ENCODE peak calls at places on chromosomes 13 and 19, in four cellular contexts. One of them, this sample, is unnamed.

GRCh38 chr19:8127311-8127710 is 22.1 kb downstream of the FBN3 start:
- DNase-seq in H1: no peak
- DNase-seq in H9: no peak
- DNase-seq in IMR-90: no peak
- DNase-seq in this sample: no peak

GRCh38 chr13:28719656-28720055 is 886 bp upstream of the SLC46A3 start:
- DNase-seq in H1: no peak
- DNase-seq in H9: no peak
- DNase-seq in IMR-90: peak; percentile 54
- DNase-seq in this sample: no peak

GRCh38 chr13:41463823-41464602 is 6.7 kb downstream of the RGCC start:
- DNase-seq in H1: no peak
- DNase-seq in H9: no peak
- DNase-seq in IMR-90: no peak
- DNase-seq in this sample: no peak

GRCh38 chr19:11018179-11018578 is 57.3 kb downstream of the SMARCA4 start:
- DNase-seq in H1: no peak
- DNase-seq in H9: no peak
- DNase-seq in IMR-90: no peak
- DNase-seq in this sample: peak; percentile 81

GRCh38 chr19:34974631-34975030 is 10.6 kb upstream of the ZNF792 start:
- DNase-seq in H1: no peak
- DNase-seq in H9: no peak
- DNase-seq in IMR-90: no peak
- DNase-seq in this sample: no peak

GRCh38 chr13:30463820-30464495 is 1.8 kb downstream of the HMGB1 start:
- DNase-seq in H1: no peak
- DNase-seq in H9: no peak
- DNase-seq in IMR-90: peak; percentile 50
- DNase-seq in this sample: peak; percentile 48

GRCh38 chr13:73364706-73365105 is 305.9 kb downstream of the KLF5 start:
- DNase-seq in H1: no peak
- DNase-seq in H9: no peak
- DNase-seq in IMR-90: no peak
- DNase-seq in this sample: no peak

GRCh38 chr19:18995804-18996241 is 37.5 kb downstream of the SUGP2 start:
- DNase-seq in H1: peak; percentile 59
- DNase-seq in H9: peak; percentile 88
- DNase-seq in IMR-90: peak; percentile 96
- DNase-seq in this sample: peak; percentile 94

GRCh38 chr19:18710986-18711751 is 27.7 kb downstream of the CRTC1 start:
- DNase-seq in H1: no peak
- DNase-seq in H9: no peak
- DNase-seq in IMR-90: peak; percentile 78
- DNase-seq in this sample: no peak

GRCh38 chr13:78657699-78658629 is 991 bp downstream of the OBI1 start:
- DNase-seq in H1: no peak
- DNase-seq in H9: peak; percentile 32
- DNase-seq in IMR-90: peak; percentile 8
- DNase-seq in this sample: peak; percentile 71

GRCh38 chr19:36719687-36720556 is 32.5 kb downstream of the ZNF567 start:
- DNase-seq in H1: no peak
- DNase-seq in H9: no peak
- DNase-seq in IMR-90: no peak
- DNase-seq in this sample: peak; percentile 48

GRCh38 chr13:63942372-63942771 is 2526.7 kb upstream of the PCDH20 start:
- DNase-seq in H1: no peak
- DNase-seq in H9: no peak
- DNase-seq in IMR-90: peak; percentile 50
- DNase-seq in this sample: no peak

GRCh38 chr13:26257049-26257448 is 3.1 kb downstream of the CDK8 start:
- DNase-seq in H1: no peak
- DNase-seq in H9: no peak
- DNase-seq in IMR-90: no peak
- DNase-seq in this sample: no peak

GRCh38 chr13:28147489-28147888 is 9.1 kb downstream of the PAN3 start:
- DNase-seq in H1: no peak
- DNase-seq in H9: no peak
- DNase-seq in IMR-90: peak; percentile 30
- DNase-seq in this sample: no peak

GRCh38 chr19:48558018-48558684 is 6.2 kb downstream of the SULT2B1 start:
- DNase-seq in H1: no peak
- DNase-seq in H9: peak; percentile 77
- DNase-seq in IMR-90: peak; percentile 40
- DNase-seq in this sample: peak; percentile 47

GRCh38 chr13:31044658-31045620 is 112.5 kb downstream of the TEX26 start:
- DNase-seq in H1: no peak
- DNase-seq in H9: no peak
- DNase-seq in IMR-90: no peak
- DNase-seq in this sample: peak; percentile 83

GRCh38 chr13:28173793-28174192 is 35.4 kb downstream of the PAN3 start:
- DNase-seq in H1: no peak
- DNase-seq in H9: no peak
- DNase-seq in IMR-90: no peak
- DNase-seq in this sample: no peak

GRCh38 chr13:45714170-45714569 is 12.1 kb downstream of the CBY2 start:
- DNase-seq in H1: no peak
- DNase-seq in H9: no peak
- DNase-seq in IMR-90: no peak
- DNase-seq in this sample: no peak

GRCh38 chr13:28379371-28380083 is 115.4 kb downstream of the FLT1 start:
- DNase-seq in H1: no peak
- DNase-seq in H9: no peak
- DNase-seq in IMR-90: no peak
- DNase-seq in this sample: no peak

DNA sequence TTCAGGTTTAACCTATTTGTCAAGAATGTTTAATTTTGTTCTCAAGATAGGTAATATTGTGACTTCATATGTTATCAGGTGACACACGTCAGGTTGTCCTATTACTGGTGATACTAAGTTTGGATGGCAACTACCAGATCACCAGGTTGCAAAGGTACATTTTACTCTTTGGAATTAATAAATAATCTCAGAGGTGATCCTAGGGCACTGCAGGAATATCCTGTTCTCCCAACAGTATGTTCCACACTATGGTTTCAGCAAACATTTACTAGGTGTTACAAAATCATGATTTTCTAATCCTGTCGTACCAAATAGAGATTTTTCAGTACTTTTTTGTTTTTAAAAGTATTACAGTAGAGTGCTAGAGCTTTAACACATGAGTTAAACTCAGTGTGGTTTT is 29.3 kb upstream of the MYCBP2 start:
- DNase-seq in H1: no peak
- DNase-seq in H9: no peak
- DNase-seq in IMR-90: no peak
- DNase-seq in this sample: no peak
- H3K56ac ChIP-seq in H1: no peak overlapping the region
- H3K56ac ChIP-seq in H9: no peak overlapping the region
- H3K56ac ChIP-seq in IMR-90: no peak overlapping the region
- H3K56ac ChIP-seq in this sample: no peak overlapping the region

DNA sequence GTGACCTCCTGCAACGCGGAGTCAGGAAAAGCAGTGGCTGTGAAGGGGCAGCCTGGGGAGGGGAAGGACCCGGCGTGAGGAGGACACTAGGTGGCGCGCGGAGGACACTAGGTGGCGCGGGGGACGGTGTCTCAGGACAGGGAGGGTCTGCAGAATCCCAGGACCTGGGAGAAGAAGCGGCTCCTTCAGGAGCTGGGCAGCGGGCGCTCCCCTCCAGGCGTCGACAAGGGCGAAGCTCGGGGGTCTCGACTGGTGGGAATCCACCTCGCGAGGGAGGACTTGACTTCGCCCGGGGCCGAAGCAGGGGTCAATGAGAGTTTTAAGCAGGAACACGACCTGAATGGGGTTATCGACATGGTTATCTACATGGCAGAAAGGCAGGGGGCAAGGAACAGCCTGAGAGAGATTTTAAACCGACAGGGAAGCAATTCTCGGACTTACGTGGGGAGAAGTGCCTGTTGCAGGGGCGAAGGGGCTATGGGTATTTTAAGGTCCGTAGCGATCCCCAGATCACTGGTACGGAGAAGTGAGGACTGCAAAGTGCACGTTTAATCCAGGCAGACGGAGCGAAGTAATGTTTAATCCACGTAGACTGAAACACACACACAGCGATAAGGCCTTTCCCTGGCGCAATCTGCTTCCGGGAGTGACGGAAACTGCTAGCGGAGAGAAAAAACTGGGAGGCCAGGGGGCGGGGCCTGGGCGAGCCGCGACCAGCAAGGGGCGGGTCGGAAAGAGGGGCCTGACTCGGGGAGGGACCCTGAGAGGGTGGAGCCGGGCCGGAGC is at the start of gene ZNF616:
- DNase-seq in H1: peak; percentile 99
- DNase-seq in H9: peak; percentile 96
- DNase-seq in IMR-90: peak; percentile 91
- DNase-seq in this sample: peak; percentile 97
- H3K56ac ChIP-seq in H1: peak within 1 kb of the TSS; percentile 43
- H3K56ac ChIP-seq in H9: no peak within 1 kb of the TSS
- H3K56ac ChIP-seq in IMR-90: peak within 1 kb of the TSS; percentile 88
- H3K56ac ChIP-seq in this sample: peak within 1 kb of the TSS; percentile 98

DNA sequence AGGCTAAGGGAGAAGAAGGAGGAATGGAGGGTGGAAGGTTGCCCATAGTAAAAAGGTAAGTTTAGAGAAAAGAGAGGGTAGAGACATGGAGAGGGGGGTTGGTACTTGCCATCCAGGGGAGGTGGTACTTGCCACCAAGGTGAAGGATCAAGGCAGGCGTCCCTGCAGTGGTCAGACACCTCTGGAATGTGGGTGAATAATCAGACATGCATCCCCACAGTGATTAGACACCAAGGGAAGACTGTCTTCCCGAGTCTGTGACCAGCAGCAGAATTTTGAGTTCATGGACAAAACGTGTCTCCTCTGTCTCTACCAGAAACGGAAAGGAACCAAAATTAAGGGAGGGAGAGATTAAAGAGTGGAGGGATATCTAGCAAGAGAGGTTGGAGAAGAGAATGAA is 27.1 kb upstream of the IGFL1 start:
- DNase-seq in H1: no peak
- DNase-seq in H9: no peak
- DNase-seq in IMR-90: no peak
- DNase-seq in this sample: no peak
- H3K56ac ChIP-seq in H1: no peak overlapping the region
- H3K56ac ChIP-seq in H9: no peak overlapping the region
- H3K56ac ChIP-seq in IMR-90: no peak overlapping the region
- H3K56ac ChIP-seq in this sample: no peak overlapping the region

GRCh38 chr13:112329376-112329775 is 46.8 kb upstream of the SPACA7 start:
- DNase-seq in H1: no peak
- DNase-seq in H9: no peak
- DNase-seq in IMR-90: no peak
- DNase-seq in this sample: no peak
- H3K56ac ChIP-seq in H1: no peak overlapping the region
- H3K56ac ChIP-seq in H9: no peak overlapping the region
- H3K56ac ChIP-seq in IMR-90: no peak overlapping the region
- H3K56ac ChIP-seq in this sample: no peak overlapping the region

GRCh38 chr19:5131031-5131865 is 162.3 kb downstream of the KDM4B start:
- DNase-seq in H1: no peak
- DNase-seq in H9: no peak
- DNase-seq in IMR-90: no peak
- DNase-seq in this sample: no peak

GRCh38 chr19:5128932-5129389 is 160.0 kb downstream of the KDM4B start:
- DNase-seq in H1: no peak
- DNase-seq in H9: no peak
- DNase-seq in IMR-90: no peak
- DNase-seq in this sample: no peak

GRCh38 chr19:5128251-5128931 is 159.5 kb downstream of the KDM4B start:
- DNase-seq in H1: no peak
- DNase-seq in H9: no peak
- DNase-seq in IMR-90: peak; percentile 75
- DNase-seq in this sample: peak; percentile 87

GRCh38 chr19:5130371-5131030 is 161.6 kb downstream of the KDM4B start:
- DNase-seq in H1: no peak
- DNase-seq in H9: no peak
- DNase-seq in IMR-90: no peak
- DNase-seq in this sample: no peak

GRCh38 chr19:5129691-5130090 is 160.8 kb downstream of the KDM4B start:
- DNase-seq in H1: no peak
- DNase-seq in H9: no peak
- DNase-seq in IMR-90: no peak
- DNase-seq in this sample: no peak
- H3K56ac ChIP-seq in H1: no peak overlapping the region
- H3K56ac ChIP-seq in H9: no peak overlapping the region
- H3K56ac ChIP-seq in IMR-90: no peak overlapping the region
- H3K56ac ChIP-seq in this sample: no peak overlapping the region

GRCh38 chr19:58275564-58275963 is 3.2 kb upstream of the ZNF8 start:
- DNase-seq in H1: no peak
- DNase-seq in H9: no peak
- DNase-seq in IMR-90: no peak
- DNase-seq in this sample: no peak
- H3K56ac ChIP-seq in H1: no peak overlapping the region
- H3K56ac ChIP-seq in H9: no peak overlapping the region
- H3K56ac ChIP-seq in IMR-90: no peak overlapping the region
- H3K56ac ChIP-seq in this sample: no peak overlapping the region

GRCh38 chr19:47405197-47405550 is 14.2 kb downstream of the MEIS3 start:
- DNase-seq in H1: no peak
- DNase-seq in H9: no peak
- DNase-seq in IMR-90: no peak
- DNase-seq in this sample: no peak
- H3K56ac ChIP-seq in H1: no peak overlapping the region
- H3K56ac ChIP-seq in H9: no peak overlapping the region
- H3K56ac ChIP-seq in IMR-90: no peak overlapping the region
- H3K56ac ChIP-seq in this sample: no peak overlapping the region

DNA sequence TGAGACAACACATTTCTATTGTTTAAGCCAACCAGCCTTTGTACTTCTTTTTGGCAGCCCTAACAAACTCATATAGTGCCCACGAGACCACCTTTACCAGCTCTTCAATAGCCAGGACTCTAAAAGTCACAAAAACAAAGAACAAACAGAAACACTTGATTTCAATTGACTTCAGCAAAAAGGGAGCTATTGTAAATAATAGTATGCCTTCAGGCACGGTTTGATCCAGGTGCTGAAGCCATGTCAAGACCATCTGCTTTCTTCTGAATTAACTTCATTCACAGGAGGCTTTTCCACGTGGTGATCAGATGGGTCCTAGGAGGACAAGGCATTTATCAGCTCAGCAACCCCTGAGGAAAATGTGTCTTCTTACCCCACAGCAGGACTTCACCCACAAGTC is 53.8 kb downstream of the TINCR start:
- DNase-seq in H1: no peak
- DNase-seq in H9: no peak
- DNase-seq in IMR-90: no peak
- DNase-seq in this sample: no peak
- H3K56ac ChIP-seq in H1: no peak overlapping the region
- H3K56ac ChIP-seq in H9: no peak overlapping the region
- H3K56ac ChIP-seq in IMR-90: no peak overlapping the region
- H3K56ac ChIP-seq in this sample: no peak overlapping the region

This sample was measured in mesendoderm.